ENCODE peak calls at places on chromosome 1, in nine cellular contexts. N, M, R, S, V, Z, O, Q and E are unnamed samples.

GRCh38 chr1:226912587-226913176 is 27.4 kb upstream of the COQ8A start:
- DNase-seq in N (peak; percentile 32), M (no peak), R (peak; percentile 29), S (peak; percentile 79), V (peak; percentile 81), Z (peak; percentile 60), O (peak; percentile 83), Q (peak; percentile 20), E (no peak)

GRCh38 chr1:93588206-93588605 is 93.4 kb downstream of the BCAR3 start:
- DNase-seq in N (no peak), M (no peak), R (no peak), S (no peak), V (no peak), Z (no peak), O (no peak), Q (peak; percentile 48), E (no peak)

GRCh38 chr1:237492359-237492758 is 398.4 kb downstream of the ZP4 start:
- DNase-seq in N (peak; percentile 25), M (no peak), R (no peak), S (no peak), V (no peak), Z (no peak), O (no peak), Q (no peak), E (no peak)

GRCh38 chr1:96416111-96416595 is 305.4 kb upstream of the PTBP2 start:
- DNase-seq in N (no peak), M (peak; percentile 84), R (no peak), S (no peak), V (no peak), Z (no peak), O (no peak), Q (peak; percentile 100), E (peak; percentile 97)

GRCh38 chr1:33758698-33759097 is 105.2 kb upstream of the HMGB4 start:
- DNase-seq in N (no peak), M (peak; percentile 16), R (no peak), S (peak; percentile 23), V (no peak), Z (peak; percentile 17), O (no peak), Q (peak; percentile 69), E (no peak)

GRCh38 chr1:201769966-201770365 is 59.0 kb upstream of the IPO9 start:
- DNase-seq in N (no peak), M (no peak), R (no peak), S (no peak), V (no peak), Z (peak; percentile 35), O (no peak), Q (peak; percentile 95), E (peak; percentile 81)

GRCh38 chr1:176863613-176864012 is 300.9 kb downstream of the ASTN1 start:
- DNase-seq in N (no peak), M (no peak), R (no peak), S (no peak), V (no peak), Z (no peak), O (no peak), Q (no peak), E (no peak)

GRCh38 chr1:48903291-48903690 is 126.6 kb upstream of the BEND5 start:
- DNase-seq in N (no peak), M (no peak), R (no peak), S (no peak), V (no peak), Z (no peak), O (no peak), Q (no peak), E (no peak)

GRCh38 chr1:150764617-150765090 is 924 bp downstream of the CTSS start:
- DNase-seq in N (no peak), M (peak; percentile 51), R (no peak), S (no peak), V (no peak), Z (no peak), O (no peak), Q (peak; percentile 84), E (peak; percentile 54)

GRCh38 chr1:29853716-29854330 is 617.5 kb downstream of the PTPRU start:
- DNase-seq in N (no peak), M (no peak), R (no peak), S (no peak), V (no peak), Z (no peak), O (no peak), Q (no peak), E (no peak)

GRCh38 chr1:66069976-66070375 is 277.3 kb downstream of the PDE4B start:
- DNase-seq in N (no peak), M (no peak), R (no peak), S (no peak), V (no peak), Z (no peak), O (no peak), Q (no peak), E (no peak)

GRCh38 chr1:67687198-67687545 is 2.2 kb downstream of the GADD45A start:
- DNase-seq in N (no peak), M (no peak), R (no peak), S (no peak), V (no peak), Z (no peak), O (no peak), Q (no peak), E (no peak)

GRCh38 chr1:246159290-246160227 is 347.5 kb downstream of the SMYD3 start:
- DNase-seq in N (no peak), M (no peak), R (no peak), S (no peak), V (no peak), Z (no peak), O (no peak), Q (no peak), E (no peak)

GRCh38 chr1:244836135-244836521 is 670 bp downstream of the COX20 start:
- DNase-seq in N (peak; percentile 44), M (no peak), R (no peak), S (peak; percentile 42), V (peak; percentile 58), Z (no peak), O (no peak), Q (peak; percentile 43), E (no peak)

GRCh38 chr1:100542264-100542663 is 4.3 kb downstream of the GPR88 start:
- DNase-seq in N (no peak), M (no peak), R (no peak), S (no peak), V (no peak), Z (no peak), O (no peak), Q (no peak), E (no peak)

GRCh38 chr1:52191395-52191965 is 49.6 kb downstream of the ZFYVE9 start:
- DNase-seq in N (no peak), M (no peak), R (no peak), S (no peak), V (no peak), Z (no peak), O (no peak), Q (peak; percentile 21), E (no peak)
- H3K4me3 ChIP-seq in N (no peak overlapping the region), M (no peak overlapping the region), R (no peak overlapping the region), S (no peak overlapping the region), V (no peak overlapping the region), Z (no peak overlapping the region), O (no peak overlapping the region), Q (no peak overlapping the region), E (no peak overlapping the region)

GRCh38 chr1:92484171-92484471 is 2.6 kb downstream of the GFI1 start:
- DNase-seq in N (no peak), M (no peak), R (no peak), S (no peak), V (no peak), Z (no peak), O (no peak), Q (no peak), E (no peak)
- H3K4me3 ChIP-seq in N (peak overlapping the region; percentile 50), M (no peak overlapping the region), R (peak overlapping the region; percentile 7), S (peak overlapping the region; percentile 63), V (no peak overlapping the region), Z (no peak overlapping the region), O (peak overlapping the region; percentile 64), Q (no peak overlapping the region), E (no peak overlapping the region)

DNA sequence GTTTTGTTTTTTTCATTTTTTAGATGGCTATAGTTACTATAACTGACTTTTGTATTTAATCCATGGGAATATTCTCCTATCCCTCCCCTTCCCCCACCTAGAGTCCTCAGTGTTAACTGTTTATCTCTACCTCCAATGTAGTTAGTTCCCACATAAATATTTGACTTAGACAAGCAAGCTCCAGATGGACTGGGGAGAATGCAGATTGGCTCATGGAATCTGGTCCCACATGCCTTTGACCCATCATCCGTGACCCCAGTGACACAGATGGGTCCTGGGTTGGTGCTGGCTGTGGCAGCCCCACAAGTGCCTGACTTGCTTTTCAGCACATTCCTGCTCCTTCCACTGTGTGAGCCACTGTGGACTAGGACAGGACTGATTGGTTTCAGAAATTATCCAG is 41.8 kb downstream of the ATP2B4 start:
- DNase-seq in N (no peak), M (no peak), R (no peak), S (no peak), V (peak; percentile 28), Z (no peak), O (no peak), Q (no peak), E (no peak)
- H3K4me3 ChIP-seq in N (no peak overlapping the region), M (no peak overlapping the region), R (no peak overlapping the region), S (no peak overlapping the region), V (no peak overlapping the region), Z (no peak overlapping the region), O (no peak overlapping the region), Q (no peak overlapping the region), E (no peak overlapping the region)

GRCh38 chr1:110873856-110874255 is 908 bp downstream of the CD53 start:
- DNase-seq in N (no peak), M (no peak), R (no peak), S (no peak), V (no peak), Z (no peak), O (no peak), Q (no peak), E (no peak)
- H3K4me3 ChIP-seq in N (no peak overlapping the region), M (no peak overlapping the region), R (no peak overlapping the region), S (peak overlapping the region; percentile 32), V (peak overlapping the region; percentile 35), Z (no peak overlapping the region), O (no peak overlapping the region), Q (no peak overlapping the region), E (no peak overlapping the region)

DNA sequence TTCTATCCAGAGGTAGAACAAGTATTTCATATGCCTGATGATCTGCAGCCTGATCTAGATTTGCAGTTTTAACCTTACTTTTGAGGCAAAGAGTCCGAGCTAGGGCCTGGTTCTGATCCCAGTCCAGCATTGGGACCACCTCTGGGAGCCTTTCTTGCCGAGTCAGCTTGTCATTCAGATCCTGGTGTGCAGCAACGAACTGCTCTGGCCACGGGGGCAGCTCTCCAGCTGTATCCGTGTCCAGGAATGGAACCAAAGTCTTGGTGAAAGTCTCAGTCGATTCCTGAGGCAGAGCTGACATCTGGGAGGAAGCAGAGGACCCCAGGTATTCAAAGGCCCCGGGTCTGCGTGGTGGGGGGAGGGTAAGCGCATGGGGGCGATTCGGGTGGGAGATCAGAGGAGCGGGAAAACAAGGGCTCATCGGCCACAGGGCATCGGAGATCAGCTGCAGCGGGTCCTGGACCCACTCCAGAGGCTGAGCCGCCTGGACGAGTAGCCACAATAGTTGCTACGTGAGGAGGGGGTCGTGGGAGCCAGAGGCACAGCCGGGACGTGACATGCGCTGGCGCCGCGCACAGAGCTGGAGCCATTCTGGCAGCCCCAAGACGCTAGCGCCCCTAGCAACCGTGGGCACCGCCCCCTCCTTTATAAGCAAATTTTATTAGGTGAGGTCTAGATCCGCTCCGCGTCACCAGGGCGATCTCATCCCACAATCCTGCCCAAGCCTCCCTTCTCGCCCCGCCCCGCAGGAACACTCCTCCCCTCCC is 32.4 kb upstream of the BSDC1 start:
- DNase-seq in N (peak; percentile 33), M (no peak), R (peak; percentile 30), S (peak; percentile 20), V (no peak), Z (no peak), O (no peak), Q (peak; percentile 25), E (no peak)
- H3K4me3 ChIP-seq in N (no peak overlapping the region), M (no peak overlapping the region), R (peak overlapping the region; percentile 17), S (no peak overlapping the region), V (no peak overlapping the region), Z (peak overlapping the region; percentile 1), O (no peak overlapping the region), Q (no peak overlapping the region), E (peak overlapping the region; percentile 37)